ENCODE peak calls at places on chromosomes 11 and 22, in four cellular contexts. One of them, this sample, is unnamed.

GRCh38 chr11:69000831-69001245 is 12.2 kb downstream of the MRGPRF start:
- DNase-seq in HepG2: peak
- DNase-seq in GM12878: no peak
- DNase-seq in WTC11: peak
- DNase-seq in this sample: no peak

GRCh38 chr22:39661842-39662676 is 91.5 kb downstream of the CACNA1I start:
- DNase-seq in HepG2: no peak
- DNase-seq in GM12878: no peak
- DNase-seq in WTC11: peak
- DNase-seq in this sample: peak

GRCh38 chr22:49333206-49333605 is 494.5 kb downstream of the BRD1 start:
- DNase-seq in HepG2: no peak
- DNase-seq in GM12878: no peak
- DNase-seq in WTC11: no peak
- DNase-seq in this sample: no peak

GRCh38 chr11:31810779-31811647 is at the start of gene PAX6:
- DNase-seq in HepG2: peak
- DNase-seq in GM12878: peak
- DNase-seq in WTC11: peak
- DNase-seq in this sample: peak

GRCh38 chr22:49099496-49100124 is 728.1 kb downstream of the BRD1 start:
- DNase-seq in HepG2: no peak
- DNase-seq in GM12878: no peak
- DNase-seq in WTC11: no peak
- DNase-seq in this sample: no peak

GRCh38 chr11:95092549-95093324 is 3.1 kb downstream of the ENDOD1 start:
- DNase-seq in HepG2: peak
- DNase-seq in GM12878: no peak
- DNase-seq in WTC11: no peak
- DNase-seq in this sample: peak

GRCh38 chr11:125514336-125515101 is 18.5 kb upstream of the FEZ1 start:
- DNase-seq in HepG2: no peak
- DNase-seq in GM12878: peak
- DNase-seq in WTC11: no peak
- DNase-seq in this sample: no peak

GRCh38 chr11:113104390-113105251 is 143.4 kb downstream of the NCAM1 start:
- DNase-seq in HepG2: no peak
- DNase-seq in GM12878: no peak
- DNase-seq in WTC11: no peak
- DNase-seq in this sample: no peak

GRCh38 chr22:42433754-42434153 is 1.6 kb upstream of the NFAM1 start:
- DNase-seq in HepG2: no peak
- DNase-seq in GM12878: no peak
- DNase-seq in WTC11: no peak
- DNase-seq in this sample: no peak

GRCh38 chr11:11407065-11407737 is 54.2 kb upstream of the CSNK2A3 start:
- DNase-seq in HepG2: no peak
- DNase-seq in GM12878: no peak
- DNase-seq in WTC11: no peak
- DNase-seq in this sample: no peak

GRCh38 chr11:31366795-31367194 is 2.7 kb downstream of the DCDC1 start:
- DNase-seq in HepG2: no peak
- DNase-seq in GM12878: no peak
- DNase-seq in WTC11: no peak
- DNase-seq in this sample: no peak

GRCh38 chr22:21982338-21982965 is at the start of gene TOP3B:
- DNase-seq in HepG2: peak
- DNase-seq in GM12878: peak
- DNase-seq in WTC11: peak
- DNase-seq in this sample: peak

GRCh38 chr11:87097582-87097981 is 59.8 kb downstream of the TMEM135 start:
- DNase-seq in HepG2: peak
- DNase-seq in GM12878: no peak
- DNase-seq in WTC11: peak
- DNase-seq in this sample: peak
- TF ChIP-seq TCF7 in HepG2: no peak
- TF ChIP-seq TCF7 in GM12878: no peak
- TF ChIP-seq TCF7 in WTC11: no peak
- TF ChIP-seq TCF7 in this sample: no peak

GRCh38 chr11:67138922-67139321 is 19.9 kb downstream of the KDM2A start:
- DNase-seq in HepG2: no peak
- DNase-seq in GM12878: no peak
- DNase-seq in WTC11: no peak
- DNase-seq in this sample: no peak

GRCh38 chr11:67136156-67136555 is 17.1 kb downstream of the KDM2A start:
- DNase-seq in HepG2: no peak
- DNase-seq in GM12878: no peak
- DNase-seq in WTC11: no peak
- DNase-seq in this sample: no peak
- TF ChIP-seq TCF7 in HepG2: no peak
- TF ChIP-seq TCF7 in GM12878: no peak
- TF ChIP-seq TCF7 in WTC11: no peak
- TF ChIP-seq TCF7 in this sample: no peak

DNA sequence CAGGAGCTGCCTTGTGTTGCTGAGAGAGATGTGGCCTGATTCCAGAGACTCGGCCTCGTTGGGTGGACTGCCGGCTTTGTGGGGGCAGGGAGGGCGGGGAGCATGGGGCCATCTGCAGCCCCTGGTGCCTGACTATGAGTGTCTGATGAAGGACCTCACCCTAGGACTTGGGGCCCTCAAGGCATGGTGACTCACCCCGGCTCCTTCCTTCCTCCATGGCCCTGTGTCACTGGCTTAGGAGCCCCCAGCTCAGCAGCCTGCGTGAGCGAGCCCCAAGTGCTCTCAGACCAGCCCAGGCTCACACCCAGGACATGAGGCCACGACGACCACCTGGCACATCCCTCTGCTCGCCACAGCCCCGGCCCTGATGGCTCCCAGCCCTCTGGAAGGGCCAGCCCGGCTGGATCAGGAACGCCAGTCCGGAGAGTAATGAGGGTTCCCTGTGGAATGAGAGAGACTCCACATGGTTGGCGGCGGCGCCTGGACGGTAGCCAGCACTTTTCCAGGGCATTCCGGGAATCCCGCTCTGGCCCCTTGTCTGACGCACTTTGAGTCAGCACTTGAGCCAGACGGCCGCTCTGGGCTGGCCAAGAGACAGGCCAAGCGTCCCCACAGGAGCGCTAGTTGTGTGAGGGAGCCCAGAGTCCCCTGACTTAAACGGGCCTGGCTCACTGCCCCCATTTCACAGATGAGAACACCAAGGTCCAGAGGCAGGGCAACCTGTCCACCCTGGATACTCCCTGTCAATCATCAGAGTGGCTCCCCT is 50.6 kb upstream of the SHISAL1 start:
- DNase-seq in HepG2: peak
- DNase-seq in GM12878: no peak
- DNase-seq in WTC11: no peak
- DNase-seq in this sample: no peak
- TF ChIP-seq TCF7 in HepG2: no peak
- TF ChIP-seq TCF7 in GM12878: no peak
- TF ChIP-seq TCF7 in WTC11: no peak
- TF ChIP-seq TCF7 in this sample: no peak

GRCh38 chr11:91904792-91905785 is 319.5 kb upstream of the FAT3 start:
- DNase-seq in HepG2: no peak
- DNase-seq in GM12878: no peak
- DNase-seq in WTC11: no peak
- DNase-seq in this sample: peak
- TF ChIP-seq TCF7 in HepG2: no peak
- TF ChIP-seq TCF7 in GM12878: no peak
- TF ChIP-seq TCF7 in WTC11: no peak
- TF ChIP-seq TCF7 in this sample: no peak

GRCh38 chr22:38513063-38513462 is 7.0 kb upstream of the DDX17 start:
- DNase-seq in HepG2: peak
- DNase-seq in GM12878: no peak
- DNase-seq in WTC11: peak
- DNase-seq in this sample: peak
- TF ChIP-seq TCF7 in HepG2: no peak
- TF ChIP-seq TCF7 in GM12878: no peak
- TF ChIP-seq TCF7 in WTC11: no peak
- TF ChIP-seq TCF7 in this sample: no peak